ENCODE peak calls at places on chromosomes 4 and X, in seven cellular contexts. One of them, this sample, is unnamed.

GRCh38 chrX:41167888-41168287 is 82.6 kb downstream of the USP9X start:
- DNase-seq in adrenal gland: no peak
- DNase-seq in Karpas-422: no peak
- DNase-seq in HCT116: no peak
- DNase-seq in body of pancreas: no peak
- DNase-seq in lower lobe of right lung: no peak
- DNase-seq in psoas muscle: no peak
- DNase-seq in this sample: no peak

GRCh38 chr4:184279496-184280082 is 61.9 kb upstream of the ENPP6 start:
- DNase-seq in adrenal gland: no peak
- DNase-seq in Karpas-422: no peak
- DNase-seq in HCT116: no peak
- DNase-seq in body of pancreas: no peak
- DNase-seq in lower lobe of right lung: no peak
- DNase-seq in psoas muscle: no peak
- DNase-seq in this sample: no peak

GRCh38 chr4:1763550-1764080 is 29.5 kb upstream of the FGFR3 start:
- DNase-seq in adrenal gland: peak; percentile 58
- DNase-seq in Karpas-422: peak; percentile 69
- DNase-seq in HCT116: no peak
- DNase-seq in body of pancreas: peak; percentile 60
- DNase-seq in lower lobe of right lung: no peak
- DNase-seq in psoas muscle: no peak
- DNase-seq in this sample: peak; percentile 59

GRCh38 chr4:128572778-128573241 is 236.7 kb upstream of the JADE1 start:
- DNase-seq in adrenal gland: no peak
- DNase-seq in Karpas-422: no peak
- DNase-seq in HCT116: no peak
- DNase-seq in body of pancreas: no peak
- DNase-seq in lower lobe of right lung: no peak
- DNase-seq in psoas muscle: no peak
- DNase-seq in this sample: peak; percentile 55

GRCh38 chr4:45939056-45939455 is 184.8 kb downstream of the GABRG1 start:
- DNase-seq in adrenal gland: no peak
- DNase-seq in Karpas-422: no peak
- DNase-seq in HCT116: no peak
- DNase-seq in body of pancreas: no peak
- DNase-seq in lower lobe of right lung: no peak
- DNase-seq in psoas muscle: no peak
- DNase-seq in this sample: no peak

GRCh38 chrX:66399273-66399672 is 235.2 kb downstream of the HEPH start:
- DNase-seq in adrenal gland: no peak
- DNase-seq in Karpas-422: no peak
- DNase-seq in HCT116: no peak
- DNase-seq in body of pancreas: no peak
- DNase-seq in lower lobe of right lung: no peak
- DNase-seq in psoas muscle: no peak
- DNase-seq in this sample: no peak

GRCh38 chrX:40173662-40174593 is 76.2 kb upstream of the BCOR start:
- DNase-seq in adrenal gland: peak; percentile 78
- DNase-seq in Karpas-422: no peak
- DNase-seq in HCT116: peak; percentile 72
- DNase-seq in body of pancreas: peak; percentile 63
- DNase-seq in lower lobe of right lung: peak; percentile 76
- DNase-seq in psoas muscle: peak; percentile 35
- DNase-seq in this sample: peak; percentile 56

GRCh38 chrX:18701621-18702361 is 5.7 kb upstream of the PPEF1 start:
- DNase-seq in adrenal gland: peak; percentile 43
- DNase-seq in Karpas-422: no peak
- DNase-seq in HCT116: no peak
- DNase-seq in body of pancreas: peak; percentile 47
- DNase-seq in lower lobe of right lung: peak; percentile 59
- DNase-seq in psoas muscle: no peak
- DNase-seq in this sample: peak; percentile 60

GRCh38 chr4:156889616-156890594 is 81.7 kb downstream of the PDGFC start:
- DNase-seq in adrenal gland: peak; percentile 58
- DNase-seq in Karpas-422: no peak
- DNase-seq in HCT116: no peak
- DNase-seq in body of pancreas: peak; percentile 8
- DNase-seq in lower lobe of right lung: no peak
- DNase-seq in psoas muscle: peak; percentile 39
- DNase-seq in this sample: no peak

GRCh38 chr4:1151541-1151940 is 20.8 kb downstream of the SPON2 start:
- DNase-seq in adrenal gland: no peak
- DNase-seq in Karpas-422: no peak
- DNase-seq in HCT116: no peak
- DNase-seq in body of pancreas: peak; percentile 63
- DNase-seq in lower lobe of right lung: no peak
- DNase-seq in psoas muscle: no peak
- DNase-seq in this sample: no peak

GRCh38 chr4:147828361-147828760 is 96.5 kb downstream of the ARHGAP10 start:
- DNase-seq in adrenal gland: no peak
- DNase-seq in Karpas-422: no peak
- DNase-seq in HCT116: no peak
- DNase-seq in body of pancreas: no peak
- DNase-seq in lower lobe of right lung: no peak
- DNase-seq in psoas muscle: no peak
- DNase-seq in this sample: no peak

GRCh38 chr4:180285796-180286195 is 1957.4 kb upstream of the TENM3 start:
- DNase-seq in adrenal gland: no peak
- DNase-seq in Karpas-422: no peak
- DNase-seq in HCT116: no peak
- DNase-seq in body of pancreas: no peak
- DNase-seq in lower lobe of right lung: no peak
- DNase-seq in psoas muscle: no peak
- DNase-seq in this sample: no peak

GRCh38 chrX:9644335-9644734 is 121.3 kb downstream of the GPR143 start:
- DNase-seq in adrenal gland: no peak
- DNase-seq in Karpas-422: no peak
- DNase-seq in HCT116: no peak
- DNase-seq in body of pancreas: no peak
- DNase-seq in lower lobe of right lung: no peak
- DNase-seq in psoas muscle: no peak
- DNase-seq in this sample: no peak

GRCh38 chrX:49919617-49920016 is 2.8 kb upstream of the CLCN5 start:
- DNase-seq in adrenal gland: peak; percentile 76
- DNase-seq in Karpas-422: peak; percentile 72
- DNase-seq in HCT116: no peak
- DNase-seq in body of pancreas: peak; percentile 74
- DNase-seq in lower lobe of right lung: no peak
- DNase-seq in psoas muscle: peak; percentile 29
- DNase-seq in this sample: no peak

GRCh38 chr4:151324449-151325319 is 721 bp downstream of the SH3D19 start:
- DNase-seq in adrenal gland: peak; percentile 84
- DNase-seq in Karpas-422: no peak
- DNase-seq in HCT116: peak; percentile 90
- DNase-seq in body of pancreas: peak; percentile 70
- DNase-seq in lower lobe of right lung: peak; percentile 50
- DNase-seq in psoas muscle: peak; percentile 67
- DNase-seq in this sample: peak; percentile 6

GRCh38 chrX:21963736-21964135 is 23.2 kb downstream of the SMS start:
- DNase-seq in adrenal gland: peak; percentile 39
- DNase-seq in Karpas-422: no peak
- DNase-seq in HCT116: no peak
- DNase-seq in body of pancreas: no peak
- DNase-seq in lower lobe of right lung: no peak
- DNase-seq in psoas muscle: no peak
- DNase-seq in this sample: no peak

GRCh38 chrX:3177851-3178250 is 136.6 kb downstream of the ARSF start:
- DNase-seq in adrenal gland: no peak
- DNase-seq in Karpas-422: no peak
- DNase-seq in HCT116: no peak
- DNase-seq in body of pancreas: no peak
- DNase-seq in lower lobe of right lung: no peak
- DNase-seq in psoas muscle: no peak
- DNase-seq in this sample: no peak

GRCh38 chr4:5341151-5341925 is 290.1 kb downstream of the STK32B start:
- DNase-seq in adrenal gland: no peak
- DNase-seq in Karpas-422: no peak
- DNase-seq in HCT116: no peak
- DNase-seq in body of pancreas: no peak
- DNase-seq in lower lobe of right lung: no peak
- DNase-seq in psoas muscle: no peak
- DNase-seq in this sample: no peak

GRCh38 chrX:83535417-83536244 is 27.5 kb downstream of the POU3F4 start:
- DNase-seq in adrenal gland: no peak
- DNase-seq in Karpas-422: no peak
- DNase-seq in HCT116: no peak
- DNase-seq in body of pancreas: no peak
- DNase-seq in lower lobe of right lung: no peak
- DNase-seq in psoas muscle: no peak
- DNase-seq in this sample: no peak

GRCh38 chr4:185142563-185142910 is 529 bp upstream of the SLC25A4 start:
- DNase-seq in adrenal gland: no peak
- DNase-seq in Karpas-422: peak; percentile 49
- DNase-seq in HCT116: no peak
- DNase-seq in body of pancreas: no peak
- DNase-seq in lower lobe of right lung: no peak
- DNase-seq in psoas muscle: no peak
- DNase-seq in this sample: no peak

GRCh38 chr4:108270466-108271450 is 102.0 kb upstream of the LEF1 start:
- DNase-seq in adrenal gland: no peak
- DNase-seq in Karpas-422: no peak
- DNase-seq in HCT116: no peak
- DNase-seq in body of pancreas: no peak
- DNase-seq in lower lobe of right lung: no peak
- DNase-seq in psoas muscle: no peak
- DNase-seq in this sample: no peak

GRCh38 chr4:6991249-6991648 is 51.9 kb upstream of the TADA2B start:
- DNase-seq in adrenal gland: no peak
- DNase-seq in Karpas-422: no peak
- DNase-seq in HCT116: no peak
- DNase-seq in body of pancreas: no peak
- DNase-seq in lower lobe of right lung: no peak
- DNase-seq in psoas muscle: no peak
- DNase-seq in this sample: no peak

GRCh38 chr4:6991771-6992557 is 51.2 kb upstream of the TADA2B start:
- DNase-seq in adrenal gland: peak; percentile 89
- DNase-seq in Karpas-422: no peak
- DNase-seq in HCT116: no peak
- DNase-seq in body of pancreas: peak; percentile 70
- DNase-seq in lower lobe of right lung: no peak
- DNase-seq in psoas muscle: no peak
- DNase-seq in this sample: no peak

GRCh38 chr4:6990661-6991060 is 52.5 kb upstream of the TADA2B start:
- DNase-seq in adrenal gland: no peak
- DNase-seq in Karpas-422: no peak
- DNase-seq in HCT116: no peak
- DNase-seq in body of pancreas: no peak
- DNase-seq in lower lobe of right lung: no peak
- DNase-seq in psoas muscle: no peak
- DNase-seq in this sample: no peak

GRCh38 chr4:6996481-6996880 is 46.7 kb upstream of the TADA2B start:
- DNase-seq in adrenal gland: no peak
- DNase-seq in Karpas-422: no peak
- DNase-seq in HCT116: no peak
- DNase-seq in body of pancreas: no peak
- DNase-seq in lower lobe of right lung: no peak
- DNase-seq in psoas muscle: no peak
- DNase-seq in this sample: no peak

GRCh38 chr4:6992728-6993655 is 50.2 kb upstream of the TADA2B start:
- DNase-seq in adrenal gland: no peak
- DNase-seq in Karpas-422: no peak
- DNase-seq in HCT116: no peak
- DNase-seq in body of pancreas: peak; percentile 44
- DNase-seq in lower lobe of right lung: peak; percentile 58
- DNase-seq in psoas muscle: no peak
- DNase-seq in this sample: no peak
- H3K4me1 ChIP-seq in adrenal gland: peaks cover 48% of the 10 kb centered on the region
- H3K4me1 ChIP-seq in Karpas-422: peaks cover 14% of the 10 kb centered on the region
- H3K4me1 ChIP-seq in HCT116: peaks cover 6% of the 10 kb centered on the region
- H3K4me1 ChIP-seq in body of pancreas: peaks cover 37% of the 10 kb centered on the region
- H3K4me1 ChIP-seq in lower lobe of right lung: peaks cover 45% of the 10 kb centered on the region
- H3K4me1 ChIP-seq in psoas muscle: peaks cover 61% of the 10 kb centered on the region
- H3K4me1 ChIP-seq in this sample: peaks cover under 1% of the 10 kb centered on the region

DNA sequence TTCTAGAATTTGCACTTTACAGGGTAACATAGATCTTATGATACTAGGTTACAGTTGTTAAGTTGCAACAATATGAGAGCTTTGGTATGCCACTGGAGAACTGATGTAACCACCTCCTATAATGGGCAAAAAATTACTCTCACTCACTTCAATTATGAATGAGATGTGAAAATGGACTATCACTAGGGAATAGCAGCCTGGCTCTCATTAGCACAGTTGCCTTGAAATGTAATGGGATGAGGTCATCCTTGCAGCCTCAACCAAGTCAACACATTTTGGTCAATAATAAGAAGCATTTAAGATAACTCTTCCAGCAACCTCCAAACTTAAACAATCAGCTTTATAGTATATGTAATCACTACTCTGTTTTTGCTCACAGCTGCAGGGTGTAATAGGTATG is 69.4 kb downstream of the TBC1D9 start:
- DNase-seq in adrenal gland: no peak
- DNase-seq in Karpas-422: no peak
- DNase-seq in HCT116: no peak
- DNase-seq in body of pancreas: no peak
- DNase-seq in lower lobe of right lung: no peak
- DNase-seq in psoas muscle: no peak
- DNase-seq in this sample: no peak
- H3K27ac ChIP-seq in adrenal gland: no peak overlapping the region
- H3K27ac ChIP-seq in Karpas-422: no peak overlapping the region
- H3K27ac ChIP-seq in HCT116: no peak overlapping the region
- H3K27ac ChIP-seq in body of pancreas: no peak overlapping the region
- H3K27ac ChIP-seq in lower lobe of right lung: no peak overlapping the region
- H3K27ac ChIP-seq in psoas muscle: no peak overlapping the region
- H3K27ac ChIP-seq in this sample: no peak overlapping the region

DNA sequence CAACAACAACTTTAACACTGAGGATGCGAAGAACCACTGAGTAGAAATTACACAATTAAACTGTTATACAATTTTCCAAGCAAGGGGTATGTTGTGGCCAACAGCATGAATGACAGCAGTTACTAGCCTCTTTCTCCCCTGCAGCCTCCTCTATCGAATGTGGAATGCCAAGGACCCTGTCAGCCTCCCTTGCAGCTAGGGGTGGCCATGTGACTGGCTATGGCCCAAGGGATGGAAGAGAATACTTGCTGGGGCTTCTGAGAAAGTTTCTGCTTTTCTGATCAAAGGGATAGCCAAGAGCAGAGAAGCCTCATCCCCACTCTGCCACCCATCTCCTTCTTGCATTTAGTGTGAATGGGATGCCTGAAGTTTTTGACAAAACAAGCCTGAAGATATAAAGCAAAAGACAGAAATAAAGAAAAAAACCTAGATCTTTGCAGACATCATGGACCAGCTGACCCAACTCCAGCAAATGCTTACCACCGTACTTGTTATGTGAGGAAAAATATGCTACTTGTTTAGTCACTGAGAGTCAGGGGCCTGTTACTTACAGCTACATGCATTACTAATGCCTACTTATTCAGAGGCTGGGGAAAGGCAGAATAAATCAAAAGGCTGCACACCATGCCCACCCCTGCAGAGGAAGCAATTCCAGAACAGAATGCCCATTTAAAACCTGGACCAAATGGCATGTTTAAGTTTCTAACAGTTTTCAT is 32.0 kb downstream of the DCTD start:
- DNase-seq in adrenal gland: no peak
- DNase-seq in Karpas-422: no peak
- DNase-seq in HCT116: no peak
- DNase-seq in body of pancreas: no peak
- DNase-seq in lower lobe of right lung: no peak
- DNase-seq in psoas muscle: no peak
- DNase-seq in this sample: no peak
- H3K36me3 ChIP-seq in adrenal gland: peaks cover 21% of the 10 kb centered on the region
- H3K36me3 ChIP-seq in Karpas-422: no peaks in the 10 kb centered on the region
- H3K36me3 ChIP-seq in HCT116: peaks cover 52% of the 10 kb centered on the region
- H3K36me3 ChIP-seq in body of pancreas: no peaks in the 10 kb centered on the region
- H3K36me3 ChIP-seq in lower lobe of right lung: peaks cover 46% of the 10 kb centered on the region
- H3K36me3 ChIP-seq in psoas muscle: no peaks in the 10 kb centered on the region
- H3K36me3 ChIP-seq in this sample: peaks cover 10% of the 10 kb centered on the region

GRCh38 chr4:113689394-113689793 is 72.1 kb downstream of the CAMK2D start:
- DNase-seq in adrenal gland: no peak
- DNase-seq in Karpas-422: no peak
- DNase-seq in HCT116: no peak
- DNase-seq in body of pancreas: no peak
- DNase-seq in lower lobe of right lung: no peak
- DNase-seq in psoas muscle: no peak
- DNase-seq in this sample: no peak
- H3K4me1 ChIP-seq in adrenal gland: peaks cover 9% of the 10 kb centered on the region
- H3K4me1 ChIP-seq in Karpas-422: peaks cover 40% of the 10 kb centered on the region
- H3K4me1 ChIP-seq in HCT116: no peaks in the 10 kb centered on the region
- H3K4me1 ChIP-seq in body of pancreas: peaks cover 14% of the 10 kb centered on the region
- H3K4me1 ChIP-seq in lower lobe of right lung: peaks cover 7% of the 10 kb centered on the region
- H3K4me1 ChIP-seq in psoas muscle: peaks cover 34% of the 10 kb centered on the region
- H3K4me1 ChIP-seq in this sample: no peaks in the 10 kb centered on the region